ENCODE peak calls at places on chromosomes 5 and 9, in five cellular contexts. L is kidney, G is adrenal gland, Z is ovary, S is Panc1. O is an unnamed sample.

GRCh38 chr5:170631471-170632195 is 127.8 kb downstream of the KCNIP1 start:
- DNase-seq in S (no peak), L (no peak), G (peak; percentile 12), Z (no peak), O (peak; percentile 21)

GRCh38 chr5:1105350-1106265 is 6.3 kb downstream of the SLC12A7 start:
- DNase-seq in G (no peak), Z (no peak), L (no peak), S (no peak), O (no peak)

GRCh38 chr5:170597109-170597741 is 93.4 kb downstream of the KCNIP1 start:
- DNase-seq in S (peak; percentile 24), L (no peak), Z (no peak), G (peak; percentile 57), O (peak; percentile 18)

GRCh38 chr5:14038341-14038959 is 94.0 kb upstream of the DNAH5 start:
- DNase-seq in L (no peak), G (no peak), Z (no peak), S (peak; percentile 88), O (peak; percentile 62)

GRCh38 chr5:126516133-126516532 is 78.9 kb downstream of the ALDH7A1 start:
- DNase-seq in L (no peak), Z (no peak), G (no peak), S (no peak), O (peak; percentile 30)

GRCh38 chr5:122963305-122963704 is 73.2 kb downstream of the PPIC start:
- DNase-seq in L (no peak), Z (no peak), G (no peak), S (no peak), O (no peak)

GRCh38 chr9:116271991-116272390 is 118.4 kb downstream of the PAPPA start:
- DNase-seq in L (no peak), S (no peak), Z (no peak), G (no peak), O (no peak)

GRCh38 chr5:53381-54174 is 38.4 kb upstream of the PLEKHG4B start:
- DNase-seq in L (no peak), S (no peak), Z (peak; percentile 52), G (peak; percentile 31), O (peak; percentile 80)

GRCh38 chr5:34585601-34586104 is 70.5 kb upstream of the RAI14 start:
- DNase-seq in Z (no peak), S (peak; percentile 78), G (no peak), L (no peak), O (peak; percentile 52)

GRCh38 chr9:133137451-133138231 is 16.6 kb upstream of the RALGDS start:
- DNase-seq in L (peak; percentile 79), S (no peak), G (peak; percentile 44), Z (no peak), O (no peak)

GRCh38 chr9:137756045-137756744 is 121.4 kb upstream of the CACNA1B start:
- DNase-seq in G (no peak), Z (no peak), L (no peak), S (no peak), O (no peak)

GRCh38 chr9:137757613-137758029 is 120.0 kb upstream of the CACNA1B start:
- DNase-seq in L (peak; percentile 66), Z (no peak), S (no peak), G (no peak), O (peak; percentile 25)

GRCh38 chr9:137758067-137758466 is 119.5 kb upstream of the CACNA1B start:
- DNase-seq in Z (no peak), S (no peak), L (peak; percentile 49), G (no peak), O (no peak)

GRCh38 chr9:137755261-137755927 is 122.2 kb upstream of the CACNA1B start:
- DNase-seq in S (no peak), Z (no peak), L (no peak), G (no peak), O (no peak)

GRCh38 chr9:137757139-137757538 is 120.4 kb upstream of the CACNA1B start:
- DNase-seq in G (peak; percentile 93), S (no peak), Z (no peak), L (peak; percentile 53), O (no peak)
- H3K27ac ChIP-seq in G (peak overlapping the region; percentile 87), S (no peak overlapping the region), Z (no peak overlapping the region), L (no peak overlapping the region), O (no peak overlapping the region)

GRCh38 chr5:140111043-140111858 is 2.7 kb upstream of the PURA start:
- DNase-seq in L (no peak), G (no peak), S (no peak), Z (no peak), O (no peak)

GRCh38 chr5:140112685-140113179 is 1.2 kb upstream of the PURA start:
- DNase-seq in L (no peak), S (no peak), Z (no peak), G (no peak), O (peak; percentile 26)

GRCh38 chr5:140113699-140114263 is at the start of gene PURA:
- DNase-seq in G (peak; percentile 97), S (no peak), Z (peak; percentile 96), L (peak; percentile 99), O (peak; percentile 95)

GRCh38 chr5:140113180-140113698 is 670 bp upstream of the PURA start:
- DNase-seq in G (peak; percentile 26), Z (no peak), L (peak; percentile 83), S (no peak), O (no peak)

DNA sequence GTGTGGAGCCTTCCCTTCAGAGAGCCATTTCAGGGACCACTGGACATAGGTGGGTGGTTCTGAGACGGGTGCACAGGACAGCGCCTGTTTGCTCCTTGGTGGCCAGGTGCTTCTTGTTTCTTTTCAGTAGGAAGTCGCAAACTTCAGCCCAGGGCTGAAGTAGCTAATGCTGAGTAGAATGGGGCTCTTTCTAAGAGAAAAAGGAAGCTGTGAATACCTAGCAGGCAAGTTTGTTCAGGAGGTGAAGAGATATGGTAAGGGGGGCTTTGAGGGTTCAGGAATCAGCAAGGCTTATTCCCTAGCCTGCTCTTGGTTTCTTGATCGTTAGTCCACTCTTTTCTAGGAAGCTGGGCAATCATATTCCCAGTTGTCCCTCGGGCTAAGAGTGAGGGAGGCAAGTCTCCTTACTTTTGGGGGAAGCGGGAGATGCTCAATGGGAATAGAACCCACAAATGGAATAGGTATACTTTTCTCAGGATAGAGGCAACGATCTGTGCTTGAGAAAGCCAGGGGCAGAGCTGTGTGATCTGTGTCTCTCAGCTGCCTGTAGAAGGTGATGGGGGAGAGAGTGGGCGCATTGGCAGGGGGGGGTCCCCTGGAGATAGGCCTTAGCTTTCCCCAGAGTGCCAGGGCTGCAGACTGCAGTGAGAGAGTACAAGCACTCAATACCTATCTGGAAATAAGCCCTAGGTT is 1.9 kb upstream of the PURA start:
- DNase-seq in L (no peak), S (no peak), Z (no peak), G (no peak), O (no peak)
- H3K4me1 ChIP-seq in L (peaks cover 32% of the 10 kb centered on the region), S (peaks cover 46% of the 10 kb centered on the region), Z (peaks cover 17% of the 10 kb centered on the region), G (peaks cover 26% of the 10 kb centered on the region), O (peaks cover 19% of the 10 kb centered on the region)

GRCh38 chr9:113375057-113376023 is 1.4 kb downstream of the HDHD3 start:
- DNase-seq in S (no peak), G (peak; percentile 83), Z (no peak), L (no peak), O (no peak)
- H3K4me3 ChIP-seq in S (peak overlapping the region; percentile 76), G (no peak overlapping the region), Z (no peak overlapping the region), L (peak overlapping the region; percentile 88), O (no peak overlapping the region)

DNA sequence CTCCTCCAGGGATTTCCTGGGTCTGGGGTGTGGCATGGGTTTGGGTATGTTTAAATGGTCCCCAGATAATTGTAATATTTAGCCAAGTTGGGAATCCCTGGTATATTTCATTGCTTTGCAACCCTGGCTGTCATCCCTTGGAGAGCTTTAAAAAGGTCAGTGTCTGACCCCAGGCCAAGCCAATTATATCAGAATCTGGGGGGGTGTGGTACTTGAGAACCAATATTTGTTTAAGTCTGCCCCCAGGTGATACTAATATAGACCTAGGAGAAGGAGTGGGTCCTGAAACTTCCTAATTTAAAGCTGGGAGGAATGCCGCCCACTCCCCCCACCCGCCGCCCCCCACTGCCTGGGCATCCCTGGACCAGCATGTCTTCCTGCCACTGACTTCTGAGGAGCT is 38.2 kb upstream of the SLC2A8 start:
- DNase-seq in G (no peak), L (no peak), Z (no peak), S (no peak), O (no peak)
- H3K27ac ChIP-seq in G (no peak overlapping the region), L (no peak overlapping the region), Z (no peak overlapping the region), S (no peak overlapping the region), O (no peak overlapping the region)

DNA sequence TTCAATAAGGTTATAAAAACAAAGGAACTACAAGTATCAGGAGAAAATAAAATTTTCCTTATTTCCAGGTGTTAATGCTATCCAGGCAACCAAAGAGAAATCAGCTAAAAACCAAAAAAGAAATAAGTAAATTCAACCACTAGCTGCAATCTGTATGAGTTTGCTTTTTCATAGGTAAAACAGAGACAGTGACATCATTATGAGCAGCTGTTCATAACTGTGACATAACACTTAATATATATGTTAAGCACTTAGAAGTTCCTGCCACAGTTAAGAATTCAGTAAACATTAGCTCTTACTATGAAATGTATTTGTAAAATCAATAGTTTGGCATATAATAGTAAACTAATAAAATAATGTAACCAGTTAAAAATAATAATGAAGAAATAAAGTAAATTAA is 20.9 kb downstream of the P4HA2 start:
- DNase-seq in L (no peak), G (no peak), Z (no peak), S (no peak), O (no peak)
- H3K4me1 ChIP-seq in L (no peaks in the 10 kb centered on the region), G (no peaks in the 10 kb centered on the region), Z (no peaks in the 10 kb centered on the region), S (no peaks in the 10 kb centered on the region), O (no peaks in the 10 kb centered on the region)

GRCh38 chr5:115068239-115069086 is 101.2 kb downstream of the TRIM36 start:
- DNase-seq in L (no peak), G (peak; percentile 6), Z (no peak), S (no peak), O (no peak)

GRCh38 chr5:115072266-115073056 is 97.2 kb downstream of the TRIM36 start:
- DNase-seq in L (no peak), G (no peak), S (no peak), Z (no peak), O (no peak)

GRCh38 chr5:115070737-115071136 is 99.0 kb downstream of the TRIM36 start:
- DNase-seq in S (no peak), Z (no peak), G (no peak), L (no peak), O (no peak)

DNA sequence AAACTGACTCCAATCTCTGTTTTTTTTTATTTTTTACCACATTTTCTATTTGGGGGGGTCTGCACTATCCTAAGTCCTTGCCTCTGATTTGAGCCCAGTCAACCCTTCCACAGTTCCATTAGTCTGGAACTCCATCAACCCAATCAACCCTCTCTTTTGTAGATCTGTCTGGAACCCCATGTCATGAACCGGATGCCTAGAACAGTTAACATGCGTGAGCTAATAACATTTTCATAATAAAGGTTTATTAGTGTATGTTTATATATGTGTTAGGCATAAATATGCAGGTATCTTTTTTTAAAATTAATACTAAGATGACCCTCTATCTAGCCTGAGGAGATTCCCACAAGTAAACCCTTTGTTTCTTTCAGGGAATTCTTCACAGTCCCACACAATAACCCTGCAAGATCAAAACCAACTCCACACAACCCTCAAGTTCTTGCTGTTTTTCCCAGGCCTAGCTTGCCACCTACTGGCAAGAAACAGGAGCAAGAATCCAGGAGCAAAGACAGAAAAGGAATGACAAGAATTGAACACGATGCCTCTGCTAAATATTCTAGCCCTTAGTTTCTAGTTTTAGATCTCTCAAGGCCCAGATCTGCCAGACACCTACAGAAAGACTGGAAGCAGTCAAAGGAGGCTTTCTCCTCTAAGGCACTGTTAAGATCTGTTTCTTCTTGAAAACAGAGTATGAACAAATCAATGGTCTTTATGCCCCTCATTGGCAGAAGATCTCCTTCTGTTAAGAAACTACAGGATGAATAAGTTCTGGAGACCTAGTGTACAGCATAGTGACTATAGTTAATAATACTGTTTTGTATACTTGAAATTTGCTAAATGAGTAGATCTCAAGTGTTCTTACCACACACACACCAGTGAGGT is 100.4 kb downstream of the TRIM36 start:
- DNase-seq in L (no peak), G (peak; percentile 61), Z (no peak), S (no peak), O (peak; percentile 70)
- H3K4me3 ChIP-seq in L (no peak overlapping the region), G (no peak overlapping the region), Z (no peak overlapping the region), S (no peak overlapping the region), O (no peak overlapping the region)

GRCh38 chr9:27151693-27152397 is 42.8 kb downstream of the TEK start:
- DNase-seq in G (peak; percentile 44), L (no peak), S (no peak), Z (no peak), O (no peak)
- H3K27ac ChIP-seq in G (no peak overlapping the region), L (peak overlapping the region; percentile 37), S (no peak overlapping the region), Z (no peak overlapping the region), O (no peak overlapping the region)

O was measured in cardiac muscle cell.